ENCODE peak calls at places on chromosomes 3 and 15, in ten cellular contexts. P is neural progenitor cell; M is endodermal cell; J is SJSA1; I is PC-3; G is mammary epithelial cell; U is GM23248; E is CD8-positive, alpha-beta T cell; O is breast epithelium; H is cardiac muscle cell. C is an unnamed sample.

GRCh38 chr3:186216903-186217819 is 108.3 kb upstream of the ETV5 start:
- DNase-seq in P (no peak), M (no peak), J (no peak), I (no peak), G (no peak), U (no peak), E (no peak), O (no peak), H (no peak), C (no peak)

GRCh38 chr3:55624238-55624637 is 137.1 kb upstream of the WNT5A start:
- DNase-seq in P (no peak), M (no peak), J (peak; percentile 39), I (peak; percentile 85), G (peak; percentile 97), U (peak; percentile 78), E (no peak), O (no peak), H (no peak), C (peak; percentile 38)

GRCh38 chr15:40010681-40011080 is 28.3 kb downstream of the SRP14 start:
- DNase-seq in P (peak; percentile 20), M (no peak), J (no peak), I (no peak), G (peak; percentile 78), U (peak; percentile 97), E (no peak), O (no peak), H (peak; percentile 79), C (peak; percentile 74)

GRCh38 chr15:82021992-82022391 is 23.8 kb downstream of the MEX3B start:
- DNase-seq in P (no peak), M (no peak), J (no peak), I (no peak), G (peak; percentile 80), U (no peak), E (no peak), O (no peak), H (peak; percentile 67), C (peak; percentile 44)

GRCh38 chr15:92636950-92637481 is 18.6 kb downstream of the FAM174B start:
- DNase-seq in P (no peak), M (peak; percentile 88), J (no peak), I (peak; percentile 84), G (peak; percentile 17), U (no peak), E (no peak), O (peak; percentile 89), H (no peak), C (no peak)

GRCh38 chr3:17983106-17983505 is 240.7 kb upstream of the TBC1D5 start:
- DNase-seq in P (no peak), M (no peak), J (no peak), I (no peak), G (no peak), U (no peak), E (no peak), O (no peak), H (peak; percentile 13), C (no peak)

GRCh38 chr15:78360426-78360825 is 20.3 kb downstream of the CRABP1 start:
- DNase-seq in P (peak; percentile 29), M (no peak), J (no peak), I (no peak), G (no peak), U (no peak), E (no peak), O (no peak), H (peak; percentile 34), C (no peak)

GRCh38 chr3:81300324-81300927 is 461.0 kb downstream of the GBE1 start:
- DNase-seq in P (no peak), M (no peak), J (no peak), I (peak; percentile 59), G (no peak), U (no peak), E (no peak), O (no peak), H (no peak), C (no peak)

GRCh38 chr3:190491533-190492054 is 22.3 kb upstream of the IL1RAP start:
- DNase-seq in P (no peak), M (no peak), J (no peak), I (peak; percentile 52), G (peak; percentile 89), U (no peak), E (no peak), O (no peak), H (no peak), C (no peak)

GRCh38 chr3:46812237-46812791 is 50.9 kb downstream of the MYL3 start:
- DNase-seq in P (peak; percentile 89), M (peak; percentile 94), J (no peak), I (no peak), G (peak; percentile 47), U (peak; percentile 73), E (peak; percentile 73), O (peak; percentile 69), H (peak; percentile 65), C (peak; percentile 43)

GRCh38 chr3:86748015-86748414 is 242.9 kb downstream of the VGLL3 start:
- DNase-seq in P (no peak), M (no peak), J (no peak), I (no peak), G (no peak), U (no peak), E (no peak), O (no peak), H (no peak), C (no peak)

GRCh38 chr15:78055923-78056713 is 21.4 kb downstream of the TBC1D2B start:
- DNase-seq in P (peak; percentile 65), M (peak; percentile 65), J (no peak), I (peak; percentile 50), G (peak; percentile 30), U (peak; percentile 72), E (peak; percentile 17), O (no peak), H (no peak), C (peak; percentile 42)

GRCh38 chr15:48664436-48664835 is 18.9 kb upstream of the FBN1 start:
- DNase-seq in P (no peak), M (no peak), J (no peak), I (no peak), G (no peak), U (no peak), E (no peak), O (no peak), H (no peak), C (no peak)

GRCh38 chr3:14598143-14598569 is 53.4 kb upstream of the CCDC174 start:
- DNase-seq in P (peak; percentile 83), M (peak; percentile 93), J (no peak), I (peak; percentile 49), G (peak; percentile 19), U (peak; percentile 46), E (peak; percentile 54), O (no peak), H (peak; percentile 57), C (peak; percentile 12)

GRCh38 chr15:96349034-96349932 is 18.8 kb downstream of the NR2F2 start:
- DNase-seq in P (peak; percentile 7), M (no peak), J (no peak), I (no peak), G (no peak), U (no peak), E (no peak), O (no peak), H (no peak), C (no peak)
- H3K27me3 ChIP-seq in P (peaks cover 51% of the 10 kb centered on the region), M (peaks cover 100% of the 10 kb centered on the region), J (no peaks in the 10 kb centered on the region), I (no peaks in the 10 kb centered on the region), G (no peaks in the 10 kb centered on the region), U (no peaks in the 10 kb centered on the region), E (peaks cover 51% of the 10 kb centered on the region), O (peaks cover 4% of the 10 kb centered on the region), H (peaks cover 100% of the 10 kb centered on the region), C (no peaks in the 10 kb centered on the region)

DNA sequence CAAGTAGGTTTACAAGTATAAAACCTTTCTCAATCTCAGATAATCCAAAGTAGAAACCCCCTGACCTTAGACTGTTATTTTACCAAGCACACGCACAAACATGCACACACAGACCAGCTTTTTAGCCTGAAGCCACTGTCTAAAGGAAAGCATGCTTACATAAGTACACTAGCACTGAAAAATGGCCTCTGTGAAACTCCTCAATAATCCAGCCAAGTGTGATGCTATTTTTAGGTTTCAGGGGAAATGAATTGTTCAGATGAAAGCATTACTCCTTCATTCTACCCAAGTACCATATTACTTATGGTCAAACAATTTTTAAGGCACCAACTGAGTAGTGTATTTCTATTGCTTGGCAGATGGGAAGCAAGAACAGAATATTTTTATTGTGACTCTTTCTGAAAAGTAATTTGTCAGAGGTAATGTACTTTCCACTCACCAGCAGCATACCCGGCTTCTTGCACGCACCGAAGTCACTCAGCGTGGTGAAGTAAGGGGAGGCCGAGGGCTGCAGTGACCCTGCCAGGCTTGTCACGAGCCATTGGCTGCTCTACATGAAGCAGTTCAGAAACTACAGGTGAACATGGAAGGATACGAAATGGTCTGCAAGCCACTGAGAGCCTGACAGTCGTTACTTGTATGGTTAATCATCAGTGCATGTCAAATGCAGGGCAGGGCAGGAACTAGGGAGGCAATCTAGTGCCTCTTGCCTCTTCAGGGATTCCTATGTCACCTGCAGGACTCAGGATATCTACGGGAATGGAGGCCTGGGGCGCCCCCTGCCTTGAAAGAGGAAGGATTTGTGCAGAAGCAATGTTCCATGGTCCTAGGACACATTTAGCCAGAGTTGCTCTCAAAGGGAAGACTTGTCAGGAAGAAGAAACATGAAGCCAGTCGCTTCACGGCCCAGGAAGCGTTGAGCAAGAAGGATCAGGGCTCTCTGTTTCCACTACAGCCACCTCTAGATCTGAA is 106.6 kb downstream of the GABRB3 start:
- DNase-seq in P (peak; percentile 51), M (peak; percentile 91), J (no peak), I (peak; percentile 19), G (no peak), U (no peak), E (no peak), O (no peak), H (no peak), C (no peak)
- H3K9me3 ChIP-seq in P (no peaks in the 10 kb centered on the region), M (no peaks in the 10 kb centered on the region), J (peaks cover 24% of the 10 kb centered on the region), I (no peaks in the 10 kb centered on the region), G (peaks cover 31% of the 10 kb centered on the region), U (no peaks in the 10 kb centered on the region), E (no peaks in the 10 kb centered on the region), O (no peaks in the 10 kb centered on the region), H (no peaks in the 10 kb centered on the region), C (no peaks in the 10 kb centered on the region)

DNA sequence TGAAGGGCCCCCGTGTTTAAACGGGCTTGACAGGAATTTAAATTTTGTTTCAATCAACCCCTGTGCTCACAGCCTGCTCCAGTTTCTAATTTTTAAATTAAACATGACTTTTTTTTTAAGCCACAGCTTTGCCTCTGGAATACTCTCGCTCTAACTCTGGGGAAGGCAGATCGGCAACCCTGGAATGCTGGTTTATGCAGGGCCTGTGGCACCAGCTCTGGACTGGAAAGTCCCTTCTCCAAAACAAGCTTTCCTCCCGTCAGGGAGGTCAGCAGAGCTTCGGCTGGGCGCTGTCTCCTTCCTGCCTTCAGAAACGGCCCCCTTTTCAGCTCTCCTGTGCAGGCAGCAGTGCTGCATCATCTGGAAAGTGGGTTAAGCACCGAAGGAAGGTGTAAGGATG is 42.7 kb upstream of the SKOR1 start:
- DNase-seq in P (peak; percentile 69), M (peak; percentile 64), J (no peak), I (no peak), G (no peak), U (no peak), E (no peak), O (no peak), H (no peak), C (no peak)
- H3K4me3 ChIP-seq in P (peak overlapping the region; percentile 9), M (no peak overlapping the region), J (no peak overlapping the region), I (no peak overlapping the region), G (no peak overlapping the region), U (no peak overlapping the region), E (no peak overlapping the region), O (no peak overlapping the region), H (no peak overlapping the region), C (no peak overlapping the region)

DNA sequence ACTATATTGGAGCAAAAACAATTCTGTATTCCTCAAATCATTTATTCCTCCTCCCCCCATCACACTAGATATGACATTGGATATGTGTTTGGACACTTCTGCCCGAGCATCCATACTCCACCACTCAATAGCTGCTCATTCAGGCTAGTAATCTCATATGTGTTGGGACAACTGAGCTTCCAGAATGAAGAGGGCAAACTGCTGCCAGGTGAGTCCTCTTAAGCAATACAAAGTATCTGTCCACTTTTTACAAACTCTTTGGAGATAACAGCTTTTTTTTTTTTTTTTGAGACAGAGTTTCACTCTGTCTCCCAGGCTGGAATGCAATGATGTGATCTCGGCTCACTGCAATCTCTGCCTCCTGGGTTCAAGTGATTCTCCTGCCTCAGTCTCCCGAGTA is 5.4 kb upstream of the TNFSF10 start:
- DNase-seq in P (no peak), M (no peak), J (no peak), I (no peak), G (no peak), U (no peak), E (no peak), O (no peak), H (no peak), C (no peak)
- H3K27me3 ChIP-seq in P (no peaks in the 10 kb centered on the region), M (no peaks in the 10 kb centered on the region), J (no peaks in the 10 kb centered on the region), I (no peaks in the 10 kb centered on the region), G (no peaks in the 10 kb centered on the region), U (no peaks in the 10 kb centered on the region), E (no peaks in the 10 kb centered on the region), O (no peaks in the 10 kb centered on the region), H (no peaks in the 10 kb centered on the region), C (no peaks in the 10 kb centered on the region)